ENCODE peak calls at places on chromosomes 13 and 19, in nine cellular contexts. Y, B, C, W, O, A, E, Q and T are unnamed samples.

GRCh38 chr13:24671367-24672117 is 8.7 kb upstream of the ATP12A start:
- DNase-seq in Y (no peak), B (peak; percentile 37), C (peak; percentile 96), W (peak; percentile 84), O (no peak), A (peak; percentile 82), E (peak; percentile 61), Q (no peak), T (no peak)

GRCh38 chr13:81302125-81302524 is 961.2 kb upstream of the SPRY2 start:
- DNase-seq in Y (no peak), B (no peak), C (no peak), W (no peak), O (no peak), A (no peak), E (no peak), Q (no peak), T (no peak)

GRCh38 chr13:85737952-85738351 is 61.3 kb downstream of the SLITRK6 start:
- DNase-seq in Y (no peak), B (no peak), C (no peak), W (no peak), O (no peak), A (no peak), E (no peak), Q (no peak), T (no peak)

GRCh38 chr13:114174529-114174941 is 4.5 kb upstream of the CFAP97D2 start:
- DNase-seq in Y (no peak), B (no peak), C (no peak), W (no peak), O (no peak), A (no peak), E (no peak), Q (no peak), T (no peak)

GRCh38 chr13:35930665-35931631 is 200.2 kb downstream of the DCLK1 start:
- DNase-seq in Y (no peak), B (no peak), C (no peak), W (peak; percentile 11), O (no peak), A (no peak), E (no peak), Q (no peak), T (no peak)

GRCh38 chr13:30551194-30551593 is 66.5 kb upstream of the USPL1 start:
- DNase-seq in Y (no peak), B (no peak), C (peak; percentile 43), W (peak; percentile 57), O (no peak), A (peak; percentile 21), E (no peak), Q (no peak), T (peak; percentile 54)

GRCh38 chr13:50576156-50576555 is 267.3 kb downstream of the DLEU7 start:
- DNase-seq in Y (no peak), B (no peak), C (peak; percentile 20), W (no peak), O (no peak), A (no peak), E (no peak), Q (no peak), T (no peak)

GRCh38 chr19:18541992-18542935 is 1.1 kb downstream of the FKBP8 start:
- DNase-seq in Y (no peak), B (no peak), C (no peak), W (peak; percentile 21), O (no peak), A (no peak), E (no peak), Q (no peak), T (no peak)

GRCh38 chr19:14078406-14078805 is 5.8 kb downstream of the MISP3 start:
- DNase-seq in Y (no peak), B (no peak), C (no peak), W (no peak), O (no peak), A (no peak), E (no peak), Q (no peak), T (no peak)

GRCh38 chr13:51822106-51822840 is 18.3 kb upstream of the DHRS12 start:
- DNase-seq in Y (peak; percentile 39), B (no peak), C (no peak), W (no peak), O (no peak), A (no peak), E (no peak), Q (no peak), T (no peak)

GRCh38 chr13:98141938-98142426 is 912 bp upstream of the FARP1 start:
- DNase-seq in Y (no peak), B (no peak), C (peak; percentile 6), W (no peak), O (peak; percentile 76), A (peak; percentile 17), E (no peak), Q (no peak), T (no peak)

GRCh38 chr13:44396963-44397580 is 23.4 kb downstream of the SERP2 start:
- DNase-seq in Y (no peak), B (no peak), C (no peak), W (peak; percentile 11), O (no peak), A (peak; percentile 77), E (no peak), Q (no peak), T (no peak)

GRCh38 chr13:45410466-45410865 is 7.7 kb downstream of the SLC25A30 start:
- DNase-seq in Y (no peak), B (no peak), C (no peak), W (no peak), O (no peak), A (no peak), E (no peak), Q (no peak), T (no peak)

GRCh38 chr13:28012896-28013295 is 24.4 kb upstream of the URAD start:
- DNase-seq in Y (no peak), B (no peak), C (no peak), W (no peak), O (no peak), A (no peak), E (no peak), Q (no peak), T (no peak)

GRCh38 chr13:43572601-43573360 is 214.0 kb downstream of the ENOX1 start:
- DNase-seq in Y (no peak), B (no peak), C (peak; percentile 85), W (peak; percentile 42), O (no peak), A (no peak), E (no peak), Q (no peak), T (no peak)

GRCh38 chr19:47628058-47628771 is 19.3 kb downstream of the BICRA start:
- DNase-seq in Y (no peak), B (no peak), C (no peak), W (no peak), O (no peak), A (no peak), E (no peak), Q (no peak), T (no peak)

GRCh38 chr13:98267080-98267912 is 90.2 kb upstream of the RNF113B start:
- DNase-seq in Y (no peak), B (no peak), C (no peak), W (peak; percentile 65), O (no peak), A (no peak), E (peak; percentile 51), Q (no peak), T (no peak)

GRCh38 chr13:37602743-37603381 is 4.3 kb upstream of the POSTN start:
- DNase-seq in Y (no peak), B (no peak), C (peak; percentile 52), W (peak; percentile 63), O (no peak), A (peak; percentile 3), E (no peak), Q (no peak), T (no peak)

GRCh38 chr13:43908156-43909126 is 28.7 kb downstream of the LACC1 start:
- DNase-seq in Y (no peak), B (peak; percentile 14), C (peak; percentile 72), W (peak; percentile 78), O (no peak), A (peak; percentile 36), E (peak; percentile 55), Q (no peak), T (no peak)

GRCh38 chr13:99894105-99894504 is 77.5 kb downstream of the ZIC5 start:
- DNase-seq in Y (no peak), B (no peak), C (no peak), W (no peak), O (no peak), A (peak; percentile 22), E (no peak), Q (no peak), T (no peak)

GRCh38 chr13:42327725-42328124 is 55.8 kb downstream of the AKAP11 start:
- DNase-seq in Y (no peak), B (no peak), C (no peak), W (no peak), O (no peak), A (no peak), E (no peak), Q (no peak), T (no peak)
- TF ChIP-seq CTCF in Y (no peak), B (no peak), C (no peak), W (no peak), O (no peak), A (no peak), E (no peak), Q (no peak), T (no peak)

GRCh38 chr19:53537523-53538377 is at the start of gene ZNF331:
- DNase-seq in Y (peak; percentile 97), B (peak; percentile 58), C (peak; percentile 72), W (peak; percentile 75), O (peak; percentile 94), A (peak; percentile 88), E (no peak), Q (peak; percentile 68), T (peak; percentile 94)
- TF ChIP-seq CTCF in Y (no peak), B (peak; percentile 51), C (peak; percentile 47), W (peak; percentile 26), O (peak; percentile 86), A (peak; percentile 41), E (peak; percentile 51), Q (no peak), T (no peak)

DNA sequence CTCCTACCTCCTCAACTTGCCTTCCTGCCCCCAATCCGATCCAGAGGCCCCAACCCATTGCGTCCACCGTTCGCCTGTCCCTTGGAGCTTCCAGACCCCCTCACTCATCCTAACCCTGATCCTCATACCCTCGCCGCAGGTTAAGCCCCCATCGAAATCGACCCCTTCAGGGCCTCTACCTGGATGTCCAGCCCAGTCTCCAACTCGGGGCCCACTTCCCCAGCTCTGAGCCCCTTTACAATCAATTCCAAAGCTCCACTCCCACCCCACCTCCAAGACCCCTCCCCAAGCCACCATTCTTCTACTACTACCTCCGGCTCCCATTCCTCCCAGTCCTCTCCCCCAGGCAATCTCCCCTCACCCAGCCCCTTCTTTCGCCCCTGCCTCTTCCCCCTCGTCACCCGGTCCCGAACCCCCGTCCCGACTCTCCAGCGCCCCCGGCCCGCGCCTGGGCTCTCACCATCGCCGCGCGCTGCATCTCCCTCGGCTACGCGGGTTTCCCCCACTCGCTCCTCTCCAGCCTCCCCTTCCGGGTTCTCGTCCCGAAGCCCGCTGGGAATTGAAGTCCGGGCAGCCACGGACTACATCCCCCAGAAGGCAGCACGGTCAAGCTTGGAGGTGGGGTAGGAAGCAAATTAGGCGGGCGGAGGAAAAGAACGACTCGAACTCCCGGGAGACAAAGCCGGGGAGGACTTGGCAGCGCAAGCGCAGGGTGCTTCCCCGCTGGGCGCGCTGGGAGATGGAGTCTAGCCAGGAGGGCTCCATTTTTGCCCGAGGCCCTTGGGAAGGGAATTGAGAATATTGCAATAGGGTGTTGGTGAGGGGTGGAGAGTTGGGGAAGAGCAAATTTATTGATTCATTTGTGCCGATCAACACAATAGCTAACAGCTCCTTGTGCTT is at the start of gene FBXO46:
- DNase-seq in Y (peak; percentile 92), B (peak; percentile 86), C (peak; percentile 98), W (peak; percentile 99), O (peak; percentile 99), A (peak; percentile 97), E (peak; percentile 95), Q (peak; percentile 92), T (peak; percentile 98)
- TF ChIP-seq CTCF in Y (no peak), B (no peak), C (peak; percentile 8), W (no peak), O (no peak), A (peak; percentile 40), E (peak; percentile 25), Q (peak; percentile 15), T (peak; percentile 26)

GRCh38 chr19:40716655-40717324 is at the start of the genes COQ8B and ITPKC:
- DNase-seq in Y (peak; percentile 100), B (peak; percentile 99), C (peak; percentile 96), W (peak; percentile 98), O (peak; percentile 100), A (peak; percentile 98), E (peak; percentile 91), Q (peak; percentile 100), T (peak; percentile 99)
- TF ChIP-seq CTCF in Y (no peak), B (peak; percentile 39), C (no peak), W (no peak), O (peak; percentile 19), A (no peak), E (no peak), Q (peak; percentile 31), T (peak; percentile 22)